ENCODE peak calls at places on chromosomes 2 and 18, in four cellular contexts. F is GM12878, H is SK-N-SH, X is H1. K is an unnamed sample.

GRCh38 chr2:224882291-224883171 is 159.7 kb downstream of the DOCK10 start:
- DNase-seq in H (no peak), X (no peak), F (no peak), K (no peak)

GRCh38 chr18:44179693-44180092 is 501.0 kb upstream of the SETBP1 start:
- DNase-seq in H (no peak), F (no peak), X (no peak), K (no peak)

GRCh38 chr2:53755022-53755630 is 12.5 kb upstream of the CHAC2 start:
- DNase-seq in F (no peak), H (no peak), X (no peak), K (no peak)

GRCh38 chr2:122081743-122082142 is 326.3 kb downstream of the TSN start:
- DNase-seq in X (no peak), F (no peak), H (peak), K (no peak)

GRCh38 chr18:50298443-50299284 is 11.2 kb upstream of the CXXC1 start:
- DNase-seq in H (no peak), X (peak), F (no peak), K (no peak)

GRCh38 chr2:239893236-239893515 is 132.0 kb downstream of the NDUFA10 start:
- DNase-seq in X (no peak), F (no peak), H (no peak), K (no peak)

GRCh38 chr2:6580982-6581381 is 284.7 kb downstream of the CMPK2 start:
- DNase-seq in X (no peak), H (no peak), F (no peak), K (no peak)

GRCh38 chr2:163187995-163188655 is 349.6 kb upstream of the KCNH7 start:
- DNase-seq in H (no peak), F (no peak), X (no peak), K (no peak)

GRCh38 chr2:180442860-180443644 is 436.0 kb upstream of the CWC22 start:
- DNase-seq in H (no peak), X (no peak), F (no peak), K (no peak)

GRCh38 chr2:213066445-213066746 is 85.0 kb downstream of the IKZF2 start:
- DNase-seq in X (no peak), F (no peak), H (no peak), K (no peak)

GRCh38 chr2:213065583-213066444 is 85.6 kb downstream of the IKZF2 start:
- DNase-seq in F (no peak), X (no peak), H (peak), K (no peak)

GRCh38 chr2:213067888-213068287 is 83.5 kb downstream of the IKZF2 start:
- DNase-seq in F (no peak), H (no peak), X (no peak), K (no peak)

GRCh38 chr2:213068681-213069359 is 82.6 kb downstream of the IKZF2 start:
- DNase-seq in F (no peak), X (no peak), H (no peak), K (no peak)

DNA sequence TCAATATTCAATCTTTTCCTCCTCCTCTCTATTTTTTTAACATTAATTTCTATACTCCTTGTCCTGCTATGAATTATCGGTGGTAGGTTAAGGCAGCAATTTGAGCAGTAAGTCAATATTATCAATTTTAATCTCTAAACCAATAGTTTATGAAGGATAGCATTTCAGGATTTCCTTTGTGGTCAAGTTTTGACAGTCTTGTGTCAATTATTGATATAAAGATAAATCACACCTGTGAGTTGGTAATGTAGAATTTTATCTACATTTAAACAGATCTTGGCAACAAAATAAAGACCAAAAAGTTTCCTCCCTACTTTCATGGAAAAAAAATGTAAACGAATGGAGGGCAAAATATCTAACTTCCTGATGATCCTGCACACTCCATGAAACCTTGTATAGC is 87.3 kb downstream of the IKZF2 start:
- DNase-seq in X (no peak), F (no peak), H (no peak), K (no peak)
- TF ChIP-seq YY1 in X (no peak), F (no peak), H (no peak), K (no peak)

GRCh38 chr18:48922203-48922800 is 28.5 kb downstream of the SMAD7 start:
- DNase-seq in F (no peak), X (no peak), H (no peak), K (no peak)
- TF ChIP-seq YY1 in F (no peak), X (no peak), H (no peak), K (no peak)

DNA sequence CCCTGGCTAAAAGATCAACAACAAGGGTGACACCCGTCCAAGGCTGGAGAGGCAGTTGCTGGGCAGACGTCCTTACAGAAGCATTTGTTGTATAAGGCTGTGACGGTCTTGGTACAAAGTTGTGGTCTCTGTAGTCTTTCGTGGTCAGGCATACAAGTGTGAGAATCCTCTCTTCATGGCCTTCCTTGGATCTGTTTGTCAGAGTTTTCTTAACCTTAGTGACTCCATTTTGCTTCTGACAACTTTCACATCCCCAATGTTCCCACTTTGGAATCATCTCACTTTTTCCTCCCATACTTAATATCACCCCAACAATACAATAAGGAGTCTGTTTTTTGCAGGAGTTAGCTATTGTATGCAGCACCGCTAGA is 72.7 kb upstream of the ZCCHC2 start:
- DNase-seq in X (no peak), H (no peak), F (no peak), K (no peak)
- TF ChIP-seq YY1 in X (no peak), H (no peak), F (no peak), K (no peak)

DNA sequence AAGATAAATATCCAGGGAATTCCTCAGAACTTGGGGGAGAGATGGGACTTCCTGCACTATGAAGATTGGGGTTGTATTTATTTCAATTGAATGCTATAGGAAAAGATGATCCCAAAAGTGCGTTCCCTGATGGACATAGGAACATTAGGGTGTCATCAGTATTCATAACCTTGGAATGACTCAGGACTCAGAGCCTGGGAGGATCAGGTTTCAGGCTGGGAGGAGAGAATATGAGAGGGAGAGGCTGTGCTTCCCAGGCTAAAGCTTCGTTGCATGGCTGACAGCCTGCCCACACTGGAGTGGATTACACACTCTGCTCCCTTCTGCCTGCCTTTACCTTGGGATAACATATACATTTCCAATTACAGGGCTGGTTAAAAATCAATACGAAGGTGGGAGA is 118.8 kb downstream of the KCTD1 start:
- DNase-seq in F (no peak), H (peak), X (peak), K (no peak)
- TF ChIP-seq YY1 in F (no peak), H (no peak), X (no peak), K (no peak)

DNA sequence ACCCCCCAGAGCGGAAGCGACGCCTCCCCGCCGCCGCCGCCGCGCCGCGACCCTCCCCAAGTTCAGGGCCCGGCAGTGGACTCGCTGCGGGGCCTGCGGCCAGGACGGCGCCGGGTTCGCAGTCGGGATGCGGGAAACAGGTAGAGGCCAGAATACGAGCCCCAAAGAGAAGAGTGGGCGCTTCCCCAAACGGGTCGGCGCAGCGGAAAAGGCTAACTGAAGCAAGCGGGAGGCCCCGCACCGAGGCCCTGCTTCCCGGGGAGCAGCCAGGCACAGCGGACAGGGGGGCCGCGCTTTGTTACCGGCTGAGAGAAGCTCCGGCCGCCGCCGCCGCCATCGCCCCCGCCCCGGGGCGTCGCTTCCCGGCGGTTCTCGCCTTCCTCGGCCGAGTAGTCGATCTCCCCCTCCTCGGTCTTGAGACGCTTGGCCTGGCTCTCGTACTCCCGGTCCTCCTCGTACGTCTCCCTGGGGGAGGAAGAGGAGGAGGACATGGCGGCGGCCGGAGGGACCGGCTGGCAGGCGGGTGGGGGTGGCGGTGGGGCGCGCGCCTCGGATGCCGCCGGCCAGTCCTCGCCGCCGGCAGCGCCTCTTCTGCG is 494 bp downstream of the HNRNPLL start:
- DNase-seq in H (peak), F (no peak), X (peak), K (no peak)
- TF ChIP-seq YY1 in H (peak), F (peak), X (peak), K (no peak)

K was measured in NT2/D1.